ENCODE peak calls at places on chromosomes 6 and 20, in five cellular contexts. C is foreskin fibroblast, A is NCI-H146, B is type B pancreatic cell, V is Right ventricle myocardium inferior. X is an unnamed sample.

GRCh38 chr6:54282186-54282585 is 26.1 kb upstream of the TINAG start:
- DNase-seq in C (peak), A (no peak), B (no peak), V (no peak), X (peak)

GRCh38 chr20:14495066-14495465 is 157.7 kb upstream of the FLRT3 start:
- DNase-seq in C (no peak), A (no peak), B (no peak), V (no peak), X (no peak)

GRCh38 chr6:169940554-169941290 is 189.3 kb downstream of the ERMARD start:
- DNase-seq in C (no peak), A (peak), B (no peak), V (no peak), X (no peak)

GRCh38 chr20:63258826-63259225 is 4.6 kb upstream of the NKAIN4 start:
- DNase-seq in C (no peak), A (no peak), B (no peak), V (no peak), X (no peak)

GRCh38 chr20:35680464-35681183 is 15.9 kb upstream of the CPNE1 start:
- DNase-seq in C (no peak), A (no peak), B (peak), V (no peak), X (no peak)

GRCh38 chr20:10971096-10971495 is 297.3 kb upstream of the JAG1 start:
- DNase-seq in C (no peak), A (no peak), B (no peak), V (no peak), X (no peak)

GRCh38 chr6:39102024-39102820 is 12.8 kb downstream of the SAYSD1 start:
- DNase-seq in C (peak), A (no peak), B (no peak), V (no peak), X (peak)

GRCh38 chr6:158233214-158233795 is 65.2 kb downstream of the GTF2H5 start:
- DNase-seq in C (no peak), A (peak), B (no peak), V (no peak), X (no peak)

GRCh38 chr20:62266851-62267250 is 28.5 kb downstream of the OSBPL2 start:
- DNase-seq in C (no peak), A (no peak), B (no peak), V (no peak), X (no peak)

X was measured in brain microvascular endothelial cell.